ENCODE peak calls at places on chromosomes 4 and X, in four cellular contexts. R is CD8-positive, alpha-beta T cell; W is keratinocyte; Z is lung. O is an unnamed sample. For H3K4me1, the result is how much of the 10 kb centered on the place peaks cover.

GRCh38 chr4:1002131-1002630 is 9.0 kb upstream of the SLC26A1 start:
- DNase-seq in R (no peak), W (no peak), Z (no peak), O (peak)

GRCh38 chr4:185566972-185567749 is 31.9 kb upstream of the PDLIM3 start:
- DNase-seq in R (no peak), W (no peak), Z (no peak), O (no peak)

GRCh38 chrX:44569122-44569521 is 26.5 kb upstream of the FUNDC1 start:
- DNase-seq in R (no peak), W (no peak), Z (no peak), O (no peak)

GRCh38 chr4:171017596-171017995 is 795.6 kb upstream of the GALNTL6 start:
- DNase-seq in R (no peak), W (no peak), Z (no peak), O (no peak)

GRCh38 chr4:24968992-24969391 is 56.1 kb upstream of the CCDC149 start:
- DNase-seq in R (no peak), W (no peak), Z (no peak), O (no peak)

GRCh38 chrX:37613898-37614297 is 42.4 kb downstream of the LANCL3 start:
- DNase-seq in R (no peak), W (no peak), Z (no peak), O (no peak)

GRCh38 chrX:10015711-10016515 is 48.8 kb downstream of the CLDN34 start:
- DNase-seq in R (no peak), W (no peak), Z (no peak), O (no peak)

GRCh38 chrX:20265726-20266681 is 705 bp downstream of the RPS6KA3 start:
- DNase-seq in R (peak), W (no peak), Z (peak), O (peak)

GRCh38 chrX:97931586-97931985 is 1047.9 kb downstream of the RPA4 start:
- DNase-seq in R (no peak), W (no peak), Z (no peak), O (no peak)

GRCh38 chr4:2286904-2287593 is 25.1 kb upstream of the MXD4 start:
- DNase-seq in R (no peak), W (no peak), Z (no peak), O (no peak)

GRCh38 chr4:1012031-1012739 is 759 bp downstream of the FGFRL1 start:
- DNase-seq in R (peak), W (no peak), Z (peak), O (peak)

GRCh38 chr4:109214622-109215350 is 87.7 kb downstream of the COL25A1 start:
- DNase-seq in R (no peak), W (no peak), Z (no peak), O (no peak)

GRCh38 chr4:93983133-93983532 is 154.6 kb downstream of the ATOH1 start:
- DNase-seq in R (no peak), W (no peak), Z (no peak), O (peak)

GRCh38 chr4:88033309-88033708 is 25.9 kb downstream of the PKD2 start:
- DNase-seq in R (peak), W (no peak), Z (peak), O (peak)

GRCh38 chrX:97070346-97070745 is 186.6 kb downstream of the RPA4 start:
- DNase-seq in R (no peak), W (no peak), Z (no peak), O (no peak)

GRCh38 chr4:88283661-88284377 is 542 bp downstream of the PPM1K start:
- DNase-seq in R (peak), W (no peak), Z (peak), O (peak)

GRCh38 chr4:117064297-117064696 is 21.1 kb downstream of the TRAM1L1 start:
- DNase-seq in R (no peak), W (no peak), Z (no peak), O (no peak)

GRCh38 chr4:1683371-1683902 is 676 bp downstream of the FAM53A start:
- DNase-seq in R (no peak), W (no peak), Z (peak), O (peak)

GRCh38 chr4:165965503-165965902 is 92.5 kb downstream of the TLL1 start:
- DNase-seq in R (no peak), W (peak), Z (no peak), O (no peak)

GRCh38 chrX:32571579-32571978 is 639.8 kb downstream of the DMD start:
- DNase-seq in R (no peak), W (no peak), Z (no peak), O (no peak)

GRCh38 chr4:160631044-160631443 is 1528.2 kb downstream of the RAPGEF2 start:
- DNase-seq in R (no peak), W (no peak), Z (no peak), O (no peak)

GRCh38 chr4:156832886-156833285 is 138.7 kb downstream of the PDGFC start:
- DNase-seq in R (no peak), W (no peak), Z (no peak), O (no peak)

GRCh38 chrX:99413317-99413716 is 996.8 kb downstream of the PCDH19 start:
- DNase-seq in R (no peak), W (no peak), Z (no peak), O (no peak)

GRCh38 chr4:6592804-6593563 is 18.0 kb downstream of the MAN2B2 start:
- DNase-seq in R (no peak), W (no peak), Z (no peak), O (no peak)

GRCh38 chrX:96407043-96407442 is 277.6 kb upstream of the DIAPH2 start:
- DNase-seq in R (no peak), W (no peak), Z (no peak), O (peak)

GRCh38 chr4:25792843-25793242 is 69.9 kb downstream of the SEL1L3 start:
- DNase-seq in R (no peak), W (no peak), Z (no peak), O (no peak)

GRCh38 chr4:156870861-156871260 is 100.7 kb downstream of the PDGFC start:
- DNase-seq in R (no peak), W (no peak), Z (no peak), O (no peak)

GRCh38 chr4:21879187-21879586 is 69.4 kb downstream of the KCNIP4 start:
- DNase-seq in R (no peak), W (no peak), Z (no peak), O (no peak)

GRCh38 chrX:100659431-100660137 is 15.6 kb downstream of the SRPX2 start:
- DNase-seq in R (no peak), W (no peak), Z (no peak), O (peak)

GRCh38 chr4:6668391-6668790 is 25.3 kb upstream of the S100P start:
- DNase-seq in R (no peak), W (no peak), Z (no peak), O (no peak)

GRCh38 chr4:13783800-13784411 is 156.4 kb upstream of the BOD1L1 start:
- DNase-seq in R (no peak), W (no peak), Z (no peak), O (no peak)

GRCh38 chr4:186854256-186854655 is 130.6 kb upstream of the FAT1 start:
- DNase-seq in R (no peak), W (no peak), Z (no peak), O (no peak)

GRCh38 chrX:132490086-132490419 is 1.2 kb upstream of the MBNL3 start:
- DNase-seq in R (no peak), W (no peak), Z (no peak), O (peak)
- H3K27ac ChIP-seq in R (peak), W (peak), Z (no peak), O (peak)

GRCh38 chr4:27692098-27692679 is 831.5 kb downstream of the STIM2 start:
- DNase-seq in R (no peak), W (no peak), Z (no peak), O (no peak)
- TF ChIP-seq CTCF in R (no peak), W (peak), Z (no peak), O (no peak)

GRCh38 chr4:174396599-174396998 is 112.9 kb downstream of the CEP44 start:
- DNase-seq in R (no peak), W (no peak), Z (no peak), O (no peak)
- H3K4me1 ChIP-seq in R (under half), W (under half), Z (under half), O (under half)

GRCh38 chr4:10113362-10114047 is 3.1 kb downstream of the WDR1 start:
- DNase-seq in R (no peak), W (no peak), Z (no peak), O (no peak)
- H3K27ac ChIP-seq in R (no peak), W (no peak), Z (no peak), O (peak)

GRCh38 chr4:127007336-127007735 is 625.4 kb upstream of the INTU start:
- DNase-seq in R (no peak), W (no peak), Z (no peak), O (no peak)
- TF ChIP-seq CTCF in R (no peak), W (no peak), Z (no peak), O (no peak)

O was measured in transverse colon.